ENCODE peak calls at places on chromosomes 6 and 20, in five cellular contexts. E is HS-5, J is NCI-H345, F is mucosa of gallbladder, Y is non-pigmented ciliary epithelial cell. H is an unnamed sample.

GRCh38 chr6:168683621-168684020 is 242.6 kb downstream of the SMOC2 start:
- DNase-seq in E (no peak), J (no peak), F (no peak), Y (no peak), H (no peak)

GRCh38 chr20:24651171-24651972 is 181.9 kb downstream of the SYNDIG1 start:
- DNase-seq in E (peak; percentile 96), J (no peak), F (no peak), Y (peak; percentile 79), H (no peak)

GRCh38 chr20:41444821-41445220 is 78.2 kb upstream of the EMILIN3 start:
- DNase-seq in E (no peak), J (no peak), F (no peak), Y (no peak), H (no peak)

GRCh38 chr20:43977962-43978361 is 63.3 kb downstream of the TOX2 start:
- DNase-seq in E (no peak), J (no peak), F (no peak), Y (no peak), H (no peak)

GRCh38 chr20:10761232-10761631 is 87.4 kb upstream of the JAG1 start:
- DNase-seq in E (no peak), J (no peak), F (no peak), Y (peak; percentile 79), H (no peak)

GRCh38 chr6:44771647-44772415 is 384.3 kb downstream of the CDC5L start:
- DNase-seq in E (no peak), J (no peak), F (no peak), Y (no peak), H (no peak)

GRCh38 chr6:5411414-5411813 is 150.1 kb downstream of the FARS2 start:
- DNase-seq in E (no peak), J (no peak), F (no peak), Y (no peak), H (no peak)

GRCh38 chr20:17556842-17557674 is 12.8 kb upstream of the DSTN start:
- DNase-seq in E (no peak), J (peak; percentile 64), F (peak; percentile 80), Y (no peak), H (no peak)

GRCh38 chr20:57437672-57438330 is 46.6 kb downstream of the RBM38 start:
- DNase-seq in E (no peak), J (no peak), F (no peak), Y (no peak), H (no peak)

GRCh38 chr20:42721923-42722322 is 467.8 kb downstream of the PTPRT start:
- DNase-seq in E (no peak), J (peak; percentile 8), F (no peak), Y (no peak), H (no peak)

GRCh38 chr6:27582928-27583725 is 110.2 kb upstream of the ZNF184 start:
- DNase-seq in E (peak; percentile 63), J (no peak), F (no peak), Y (no peak), H (no peak)

GRCh38 chr6:85672050-85672449 is 29.4 kb upstream of the SYNCRIP start:
- DNase-seq in E (no peak), J (no peak), F (no peak), Y (no peak), H (no peak)

GRCh38 chr6:121940728-121941127 is 458.7 kb upstream of the HSF2 start:
- DNase-seq in E (no peak), J (no peak), F (no peak), Y (no peak), H (no peak)

GRCh38 chr20:36824142-36824940 is 50.8 kb upstream of the DSN1 start:
- DNase-seq in E (no peak), J (no peak), F (no peak), Y (no peak), H (peak; percentile 78)

GRCh38 chr6:35206346-35206745 is 7.4 kb upstream of the SCUBE3 start:
- DNase-seq in E (no peak), J (no peak), F (no peak), Y (no peak), H (no peak)

GRCh38 chr6:120451508-120451907 is 882.8 kb downstream of the TBC1D32 start:
- DNase-seq in E (no peak), J (no peak), F (no peak), Y (no peak), H (no peak)

GRCh38 chr6:19869464-19869863 is 32.3 kb downstream of the ID4 start:
- DNase-seq in E (no peak), J (no peak), F (no peak), Y (no peak), H (no peak)

GRCh38 chr6:82333781-82334180 is 29.8 kb upstream of the TPBG start:
- DNase-seq in E (no peak), J (no peak), F (no peak), Y (no peak), H (no peak)

GRCh38 chr6:56652994-56653393 is 10.3 kb upstream of the DST start:
- DNase-seq in E (peak; percentile 39), J (no peak), F (no peak), Y (peak; percentile 27), H (no peak)

GRCh38 chr6:5398530-5398929 is 137.2 kb downstream of the FARS2 start:
- DNase-seq in E (peak; percentile 41), J (peak; percentile 1), F (no peak), Y (no peak), H (no peak)

GRCh38 chr6:158485411-158485810 is 74.5 kb upstream of the TMEM181 start:
- DNase-seq in E (no peak), J (no peak), F (no peak), Y (no peak), H (no peak)

GRCh38 chr6:26031595-26032386 is 55.4 kb upstream of the HFE start:
- DNase-seq in E (peak; percentile 97), J (peak; percentile 99), F (peak; percentile 94), Y (peak; percentile 92), H (peak; percentile 93)

GRCh38 chr6:77290798-77291197 is 172.5 kb downstream of the HTR1B start:
- DNase-seq in E (no peak), J (no peak), F (no peak), Y (no peak), H (no peak)

GRCh38 chr6:11189865-11190624 is 42.4 kb downstream of the NEDD9 start:
- DNase-seq in E (no peak), J (no peak), F (no peak), Y (no peak), H (no peak)

GRCh38 chr6:55014321-55015088 is 159.8 kb upstream of the HCRTR2 start:
- DNase-seq in E (no peak), J (no peak), F (no peak), Y (no peak), H (no peak)

GRCh38 chr6:35213824-35214756 is at the start of gene SCUBE3:
- DNase-seq in E (no peak), J (peak; percentile 24), F (no peak), Y (no peak), H (no peak)

GRCh38 chr6:6661684-6662083 is 73.2 kb downstream of the LY86 start:
- DNase-seq in E (no peak), J (peak; percentile 76), F (peak; percentile 61), Y (no peak), H (no peak)

GRCh38 chr6:17589402-17590116 is 10.5 kb upstream of the FAM8A1 start:
- DNase-seq in E (peak; percentile 92), J (no peak), F (peak; percentile 66), Y (peak; percentile 86), H (peak; percentile 82)

GRCh38 chr6:157849288-157850017 is 26.4 kb downstream of the SNX9 start:
- DNase-seq in E (no peak), J (no peak), F (no peak), Y (no peak), H (no peak)

H was measured in epithelial cell of proximal tubule.